ENCODE peak calls at places on chromosomes 12 and 14, in four cellular contexts. One of them, this sample, is unnamed.

GRCh38 chr12:119236372-119236771 is 57.6 kb downstream of the HSPB8 start:
- DNase-seq in chondrocyte: no peak
- DNase-seq in progenitor cell of endocrine pancreas: no peak
- DNase-seq in D341Med: no peak
- DNase-seq in this sample: no peak

GRCh38 chr14:37585971-37586759 is 8.9 kb downstream of the FOXA1 start:
- DNase-seq in D341Med: no peak
- DNase-seq in chondrocyte: no peak
- DNase-seq in progenitor cell of endocrine pancreas: no peak
- DNase-seq in this sample: no peak

GRCh38 chr12:127272864-127273263 is 994.1 kb upstream of the TMEM132C start:
- DNase-seq in chondrocyte: no peak
- DNase-seq in progenitor cell of endocrine pancreas: no peak
- DNase-seq in D341Med: no peak
- DNase-seq in this sample: no peak

GRCh38 chr14:104443391-104444158 is 136.0 kb upstream of the C14orf180 start:
- DNase-seq in D341Med: peak
- DNase-seq in chondrocyte: no peak
- DNase-seq in progenitor cell of endocrine pancreas: no peak
- DNase-seq in this sample: no peak

GRCh38 chr12:92297932-92298681 is 152.5 kb upstream of the BTG1 start:
- DNase-seq in D341Med: no peak
- DNase-seq in chondrocyte: no peak
- DNase-seq in progenitor cell of endocrine pancreas: no peak
- DNase-seq in this sample: no peak

GRCh38 chr14:93186461-93186860 is 1.3 kb downstream of the LYSET start:
- DNase-seq in chondrocyte: no peak
- DNase-seq in progenitor cell of endocrine pancreas: no peak
- DNase-seq in D341Med: no peak
- DNase-seq in this sample: no peak

GRCh38 chr14:55794655-55795583 is 214.9 kb downstream of the KTN1 start:
- DNase-seq in D341Med: no peak
- DNase-seq in chondrocyte: no peak
- DNase-seq in progenitor cell of endocrine pancreas: no peak
- DNase-seq in this sample: no peak

GRCh38 chr12:94557896-94558295 is 92.5 kb downstream of the TMCC3 start:
- DNase-seq in chondrocyte: no peak
- DNase-seq in D341Med: no peak
- DNase-seq in progenitor cell of endocrine pancreas: no peak
- DNase-seq in this sample: no peak

GRCh38 chr12:121799175-121799841 is 4.5 kb upstream of the SETD1B start:
- DNase-seq in chondrocyte: no peak
- DNase-seq in D341Med: peak
- DNase-seq in progenitor cell of endocrine pancreas: no peak
- DNase-seq in this sample: no peak

GRCh38 chr14:69107407-69108003 is 45.4 kb downstream of the DCAF5 start:
- DNase-seq in progenitor cell of endocrine pancreas: peak
- DNase-seq in chondrocyte: no peak
- DNase-seq in D341Med: peak
- DNase-seq in this sample: no peak

GRCh38 chr12:88185988-88186387 is 43.9 kb downstream of the TMTC3 start:
- DNase-seq in D341Med: no peak
- DNase-seq in progenitor cell of endocrine pancreas: no peak
- DNase-seq in chondrocyte: no peak
- DNase-seq in this sample: no peak

GRCh38 chr12:121227294-121227693 is 17.4 kb downstream of the P2RX4 start:
- DNase-seq in D341Med: no peak
- DNase-seq in chondrocyte: no peak
- DNase-seq in progenitor cell of endocrine pancreas: peak
- DNase-seq in this sample: no peak

GRCh38 chr12:5736527-5736926 is 208.5 kb downstream of the ANO2 start:
- DNase-seq in progenitor cell of endocrine pancreas: no peak
- DNase-seq in chondrocyte: no peak
- DNase-seq in D341Med: no peak
- DNase-seq in this sample: no peak

GRCh38 chr12:46442723-46443122 is 70.2 kb upstream of the SLC38A2 start:
- DNase-seq in chondrocyte: no peak
- DNase-seq in progenitor cell of endocrine pancreas: no peak
- DNase-seq in D341Med: no peak
- DNase-seq in this sample: no peak

GRCh38 chr12:59084758-59085383 is 164.6 kb upstream of the LRIG3 start:
- DNase-seq in progenitor cell of endocrine pancreas: peak
- DNase-seq in chondrocyte: no peak
- DNase-seq in D341Med: no peak
- DNase-seq in this sample: no peak

GRCh38 chr14:91284791-91285548 is 40.5 kb upstream of the GPR68 start:
- DNase-seq in chondrocyte: peak
- DNase-seq in progenitor cell of endocrine pancreas: no peak
- DNase-seq in D341Med: no peak
- DNase-seq in this sample: no peak

GRCh38 chr14:63179383-63179782 is 24.9 kb upstream of the RHOJ start:
- DNase-seq in progenitor cell of endocrine pancreas: no peak
- DNase-seq in chondrocyte: peak
- DNase-seq in D341Med: no peak
- DNase-seq in this sample: no peak

GRCh38 chr14:105487449-105487985 is 831 bp downstream of the CRIP1 start:
- DNase-seq in chondrocyte: no peak
- DNase-seq in D341Med: no peak
- DNase-seq in progenitor cell of endocrine pancreas: no peak
- DNase-seq in this sample: no peak

This sample was measured in mesothelial cell of epicardium.